ENCODE peak calls at places on chromosomes 7 and 10, in six cellular contexts. One of them, this sample, is unnamed.

GRCh38 chr7:25455649-25456251 is 227.5 kb upstream of the NPVF start:
- DNase-seq in kidney: peak; percentile 56
- DNase-seq in left ventricle myocardium inferior: no peak
- DNase-seq in PC-3: no peak
- DNase-seq in lower leg skin: no peak
- DNase-seq in AG09319: no peak
- DNase-seq in this sample: no peak

GRCh38 chr7:141864765-141865447 is 23.6 kb upstream of the PRSS37 start:
- DNase-seq in kidney: no peak
- DNase-seq in left ventricle myocardium inferior: no peak
- DNase-seq in PC-3: no peak
- DNase-seq in lower leg skin: no peak
- DNase-seq in AG09319: no peak
- DNase-seq in this sample: no peak

GRCh38 chr7:27459729-27460048 is 203.0 kb downstream of the HIBADH start:
- DNase-seq in kidney: no peak
- DNase-seq in left ventricle myocardium inferior: no peak
- DNase-seq in PC-3: no peak
- DNase-seq in lower leg skin: no peak
- DNase-seq in AG09319: no peak
- DNase-seq in this sample: no peak

GRCh38 chr7:35596061-35596460 is 98.9 kb downstream of the HERPUD2 start:
- DNase-seq in kidney: no peak
- DNase-seq in left ventricle myocardium inferior: no peak
- DNase-seq in PC-3: peak; percentile 13
- DNase-seq in lower leg skin: no peak
- DNase-seq in AG09319: no peak
- DNase-seq in this sample: no peak

GRCh38 chr10:15426115-15426514 is 55.0 kb upstream of the FAM171A1 start:
- DNase-seq in kidney: no peak
- DNase-seq in left ventricle myocardium inferior: no peak
- DNase-seq in PC-3: no peak
- DNase-seq in lower leg skin: no peak
- DNase-seq in AG09319: no peak
- DNase-seq in this sample: no peak

GRCh38 chr10:49187950-49188761 is at the start of gene TMEM273:
- DNase-seq in kidney: peak; percentile 90
- DNase-seq in left ventricle myocardium inferior: peak; percentile 83
- DNase-seq in PC-3: peak; percentile 33
- DNase-seq in lower leg skin: peak; percentile 70
- DNase-seq in AG09319: no peak
- DNase-seq in this sample: no peak

GRCh38 chr10:3424102-3424803 is 251.7 kb upstream of the PITRM1 start:
- DNase-seq in kidney: no peak
- DNase-seq in left ventricle myocardium inferior: peak; percentile 75
- DNase-seq in PC-3: peak; percentile 61
- DNase-seq in lower leg skin: no peak
- DNase-seq in AG09319: no peak
- DNase-seq in this sample: no peak

GRCh38 chr7:89012016-89012415 is 216.5 kb upstream of the TEX47 start:
- DNase-seq in kidney: no peak
- DNase-seq in left ventricle myocardium inferior: no peak
- DNase-seq in PC-3: no peak
- DNase-seq in lower leg skin: no peak
- DNase-seq in AG09319: no peak
- DNase-seq in this sample: no peak

GRCh38 chr7:116802784-116803183 is 59.6 kb upstream of the CAPZA2 start:
- DNase-seq in kidney: no peak
- DNase-seq in left ventricle myocardium inferior: no peak
- DNase-seq in PC-3: peak; percentile 74
- DNase-seq in lower leg skin: no peak
- DNase-seq in AG09319: no peak
- DNase-seq in this sample: no peak

GRCh38 chr7:123583821-123584220 is 17.8 kb upstream of the ASB15 start:
- DNase-seq in kidney: no peak
- DNase-seq in left ventricle myocardium inferior: no peak
- DNase-seq in PC-3: no peak
- DNase-seq in lower leg skin: no peak
- DNase-seq in AG09319: no peak
- DNase-seq in this sample: no peak

GRCh38 chr10:73253226-73253557 is 748 bp upstream of the MRPS16 start:
- DNase-seq in kidney: no peak
- DNase-seq in left ventricle myocardium inferior: no peak
- DNase-seq in PC-3: peak; percentile 54
- DNase-seq in lower leg skin: no peak
- DNase-seq in AG09319: no peak
- DNase-seq in this sample: no peak
- TF ChIP-seq CTCF in kidney: no peak
- TF ChIP-seq CTCF in left ventricle myocardium inferior: no peak
- TF ChIP-seq CTCF in PC-3: peak; percentile 53
- TF ChIP-seq CTCF in lower leg skin: no peak
- TF ChIP-seq CTCF in AG09319: no peak
- TF ChIP-seq CTCF in this sample: no peak

DNA sequence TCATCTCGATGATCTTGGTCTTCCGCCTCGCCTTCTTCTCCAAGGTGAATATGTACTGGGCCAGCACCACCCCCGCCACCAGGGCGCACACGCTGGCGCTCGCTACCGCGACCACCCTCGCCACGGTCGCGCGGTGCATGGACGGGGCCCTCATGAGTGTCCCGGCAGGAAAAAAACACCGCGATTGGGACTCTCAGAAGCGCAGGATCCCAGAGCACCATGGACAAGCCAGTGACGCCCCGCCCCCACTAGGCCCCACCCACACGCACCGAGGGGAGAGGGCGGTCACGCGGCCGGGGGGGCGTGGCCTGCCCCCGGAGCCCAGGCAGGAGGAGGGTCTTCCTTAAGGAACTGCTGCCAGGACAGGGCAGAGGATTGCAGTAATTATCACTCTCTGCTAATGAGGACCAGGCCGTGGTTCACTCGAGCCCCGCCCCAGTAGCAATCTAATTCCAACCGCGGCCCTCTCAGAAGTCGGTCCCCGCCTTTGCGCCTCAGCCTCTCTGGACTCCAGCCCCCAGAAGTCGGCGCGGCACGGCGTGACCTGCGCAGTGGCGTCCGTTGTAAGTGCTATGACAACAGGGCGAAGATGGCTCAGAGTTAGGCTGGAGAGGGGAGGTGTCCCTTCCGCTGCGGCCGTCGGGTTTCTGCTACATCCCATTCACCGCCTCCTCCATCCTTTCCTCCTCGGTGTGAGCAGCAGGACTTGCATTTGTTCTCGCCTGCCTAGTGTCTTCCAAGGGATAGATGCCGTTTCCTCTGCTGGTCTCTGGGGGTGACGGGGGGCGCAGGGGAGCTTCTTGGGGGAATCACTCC is at the start of gene BBS9:
- DNase-seq in kidney: peak; percentile 97
- DNase-seq in left ventricle myocardium inferior: peak; percentile 95
- DNase-seq in PC-3: peak; percentile 92
- DNase-seq in lower leg skin: peak; percentile 91
- DNase-seq in AG09319: peak; percentile 86
- DNase-seq in this sample: peak; percentile 96
- TF ChIP-seq CTCF in kidney: no peak
- TF ChIP-seq CTCF in left ventricle myocardium inferior: peak; percentile 16
- TF ChIP-seq CTCF in PC-3: no peak
- TF ChIP-seq CTCF in lower leg skin: no peak
- TF ChIP-seq CTCF in AG09319: no peak
- TF ChIP-seq CTCF in this sample: peak; percentile 44

GRCh38 chr10:102375250-102375649 is 20.3 kb upstream of the NFKB2 start:
- DNase-seq in kidney: no peak
- DNase-seq in left ventricle myocardium inferior: no peak
- DNase-seq in PC-3: no peak
- DNase-seq in lower leg skin: no peak
- DNase-seq in AG09319: no peak
- DNase-seq in this sample: peak; percentile 59
- TF ChIP-seq CTCF in kidney: no peak
- TF ChIP-seq CTCF in left ventricle myocardium inferior: no peak
- TF ChIP-seq CTCF in PC-3: peak; percentile 20
- TF ChIP-seq CTCF in lower leg skin: no peak
- TF ChIP-seq CTCF in AG09319: no peak
- TF ChIP-seq CTCF in this sample: no peak

GRCh38 chr7:67738-68395 is 124.5 kb upstream of the FAM20C start:
- DNase-seq in kidney: peak; percentile 61
- DNase-seq in left ventricle myocardium inferior: no peak
- DNase-seq in PC-3: peak; percentile 72
- DNase-seq in lower leg skin: no peak
- DNase-seq in AG09319: no peak
- DNase-seq in this sample: no peak
- TF ChIP-seq CTCF in kidney: no peak
- TF ChIP-seq CTCF in left ventricle myocardium inferior: no peak
- TF ChIP-seq CTCF in PC-3: peak; percentile 47
- TF ChIP-seq CTCF in lower leg skin: no peak
- TF ChIP-seq CTCF in AG09319: no peak
- TF ChIP-seq CTCF in this sample: peak; percentile 28

DNA sequence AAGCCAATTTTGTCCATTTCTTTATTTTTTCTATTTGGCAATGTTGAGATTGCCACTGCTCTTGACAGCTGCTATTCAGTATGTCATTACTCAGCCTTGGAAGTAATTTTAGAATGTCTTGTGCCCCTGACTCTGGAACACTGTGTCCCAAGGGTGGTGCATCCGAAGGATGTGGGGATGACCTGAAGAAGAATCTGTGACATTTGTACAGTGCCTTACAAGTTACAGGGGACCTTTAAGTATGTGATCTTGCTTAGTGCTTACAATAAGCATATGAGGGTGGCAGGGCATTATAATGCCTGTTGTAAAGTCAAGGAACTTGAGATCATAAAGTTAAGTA is 239.5 kb downstream of the REEP3 start:
- DNase-seq in kidney: no peak
- DNase-seq in left ventricle myocardium inferior: no peak
- DNase-seq in PC-3: no peak
- DNase-seq in lower leg skin: peak; percentile 35
- DNase-seq in AG09319: no peak
- DNase-seq in this sample: no peak
- TF ChIP-seq CTCF in kidney: no peak
- TF ChIP-seq CTCF in left ventricle myocardium inferior: no peak
- TF ChIP-seq CTCF in PC-3: no peak
- TF ChIP-seq CTCF in lower leg skin: no peak
- TF ChIP-seq CTCF in AG09319: no peak
- TF ChIP-seq CTCF in this sample: no peak